ENCODE peak calls at places on chromosome 16, in six cellular contexts. One of them, this sample, is unnamed.
A peak's percentile ranks its signal among the peaks of the same experiment; 100 is the strongest.

GRCh38 chr16:52581530-52581929 is 34.6 kb upstream of the TOX3 start:
- DNase-seq in Daoy: no peak
- DNase-seq in coronary artery: no peak
- DNase-seq in natural killer cell treated with Interleukin-12 subunit alpha and Interleukin-12 subunit beta and Interleukin-15 and Interleukin-18, amount 100 ng/mL, for 72 hours: no peak
- DNase-seq in fibroblast of lung: no peak
- DNase-seq in H9: no peak
- DNase-seq in this sample: no peak

GRCh38 chr16:89442588-89442987 is 47.8 kb downstream of the ANKRD11 start:
- DNase-seq in Daoy: no peak
- DNase-seq in coronary artery: no peak
- DNase-seq in natural killer cell treated with Interleukin-12 subunit alpha and Interleukin-12 subunit beta and Interleukin-15 and Interleukin-18, amount 100 ng/mL, for 72 hours: no peak
- DNase-seq in fibroblast of lung: no peak
- DNase-seq in H9: no peak
- DNase-seq in this sample: no peak

GRCh38 chr16:22214893-22215292 is 8.8 kb downstream of the EEF2K start:
- DNase-seq in Daoy: no peak
- DNase-seq in coronary artery: no peak
- DNase-seq in natural killer cell treated with Interleukin-12 subunit alpha and Interleukin-12 subunit beta and Interleukin-15 and Interleukin-18, amount 100 ng/mL, for 72 hours: no peak
- DNase-seq in fibroblast of lung: no peak
- DNase-seq in H9: no peak
- DNase-seq in this sample: no peak

GRCh38 chr16:68892898-68893297 is 49.6 kb downstream of the TANGO6 start:
- DNase-seq in Daoy: no peak
- DNase-seq in coronary artery: no peak
- DNase-seq in natural killer cell treated with Interleukin-12 subunit alpha and Interleukin-12 subunit beta and Interleukin-15 and Interleukin-18, amount 100 ng/mL, for 72 hours: no peak
- DNase-seq in fibroblast of lung: no peak
- DNase-seq in H9: no peak
- DNase-seq in this sample: no peak

GRCh38 chr16:83947642-83948234 is 5.3 kb upstream of the OSGIN1 start:
- DNase-seq in Daoy: no peak
- DNase-seq in coronary artery: no peak
- DNase-seq in natural killer cell treated with Interleukin-12 subunit alpha and Interleukin-12 subunit beta and Interleukin-15 and Interleukin-18, amount 100 ng/mL, for 72 hours: no peak
- DNase-seq in fibroblast of lung: no peak
- DNase-seq in H9: no peak
- DNase-seq in this sample: no peak

GRCh38 chr16:1781254-1781653 is 1.1 kb downstream of the SPSB3 start:
- DNase-seq in Daoy: no peak
- DNase-seq in coronary artery: no peak
- DNase-seq in natural killer cell treated with Interleukin-12 subunit alpha and Interleukin-12 subunit beta and Interleukin-15 and Interleukin-18, amount 100 ng/mL, for 72 hours: no peak
- DNase-seq in fibroblast of lung: no peak
- DNase-seq in H9: no peak
- DNase-seq in this sample: no peak

GRCh38 chr16:84482951-84483881 is 21.2 kb downstream of the MEAK7 start:
- DNase-seq in Daoy: no peak
- DNase-seq in coronary artery: peak; percentile 62
- DNase-seq in natural killer cell treated with Interleukin-12 subunit alpha and Interleukin-12 subunit beta and Interleukin-15 and Interleukin-18, amount 100 ng/mL, for 72 hours: peak; percentile 37
- DNase-seq in fibroblast of lung: no peak
- DNase-seq in H9: no peak
- DNase-seq in this sample: no peak

GRCh38 chr16:81070979-81071378 is 6.1 kb downstream of the C16orf46 start:
- DNase-seq in Daoy: no peak
- DNase-seq in coronary artery: no peak
- DNase-seq in natural killer cell treated with Interleukin-12 subunit alpha and Interleukin-12 subunit beta and Interleukin-15 and Interleukin-18, amount 100 ng/mL, for 72 hours: no peak
- DNase-seq in fibroblast of lung: no peak
- DNase-seq in H9: no peak
- DNase-seq in this sample: no peak

GRCh38 chr16:57372372-57373116 is at the start of gene CX3CL1:
- DNase-seq in Daoy: peak; percentile 64
- DNase-seq in coronary artery: no peak
- DNase-seq in natural killer cell treated with Interleukin-12 subunit alpha and Interleukin-12 subunit beta and Interleukin-15 and Interleukin-18, amount 100 ng/mL, for 72 hours: peak; percentile 49
- DNase-seq in fibroblast of lung: no peak
- DNase-seq in H9: peak; percentile 86
- DNase-seq in this sample: no peak

GRCh38 chr16:10521681-10522274 is 58.6 kb downstream of the EMP2 start:
- DNase-seq in Daoy: peak; percentile 58
- DNase-seq in coronary artery: no peak
- DNase-seq in natural killer cell treated with Interleukin-12 subunit alpha and Interleukin-12 subunit beta and Interleukin-15 and Interleukin-18, amount 100 ng/mL, for 72 hours: peak; percentile 63
- DNase-seq in fibroblast of lung: peak; percentile 67
- DNase-seq in H9: peak; percentile 61
- DNase-seq in this sample: no peak

GRCh38 chr16:49615606-49616005 is 240.3 kb downstream of the ZNF423 start:
- DNase-seq in Daoy: no peak
- DNase-seq in coronary artery: peak; percentile 62
- DNase-seq in natural killer cell treated with Interleukin-12 subunit alpha and Interleukin-12 subunit beta and Interleukin-15 and Interleukin-18, amount 100 ng/mL, for 72 hours: peak; percentile 51
- DNase-seq in fibroblast of lung: no peak
- DNase-seq in H9: peak; percentile 15
- DNase-seq in this sample: no peak

GRCh38 chr16:55047903-55048497 is 117.3 kb downstream of the IRX5 start:
- DNase-seq in Daoy: no peak
- DNase-seq in coronary artery: peak; percentile 40
- DNase-seq in natural killer cell treated with Interleukin-12 subunit alpha and Interleukin-12 subunit beta and Interleukin-15 and Interleukin-18, amount 100 ng/mL, for 72 hours: no peak
- DNase-seq in fibroblast of lung: no peak
- DNase-seq in H9: no peak
- DNase-seq in this sample: no peak

GRCh38 chr16:12327971-12328726 is 351.6 kb downstream of the SNX29 start:
- DNase-seq in Daoy: no peak
- DNase-seq in coronary artery: no peak
- DNase-seq in natural killer cell treated with Interleukin-12 subunit alpha and Interleukin-12 subunit beta and Interleukin-15 and Interleukin-18, amount 100 ng/mL, for 72 hours: no peak
- DNase-seq in fibroblast of lung: no peak
- DNase-seq in H9: no peak
- DNase-seq in this sample: no peak

GRCh38 chr16:79698341-79698753 is 97.8 kb upstream of the MAF start:
- DNase-seq in Daoy: no peak
- DNase-seq in coronary artery: no peak
- DNase-seq in natural killer cell treated with Interleukin-12 subunit alpha and Interleukin-12 subunit beta and Interleukin-15 and Interleukin-18, amount 100 ng/mL, for 72 hours: no peak
- DNase-seq in fibroblast of lung: peak; percentile 98
- DNase-seq in H9: no peak
- DNase-seq in this sample: no peak

GRCh38 chr16:15816228-15816627 is 40.6 kb downstream of the MYH11 start:
- DNase-seq in Daoy: no peak
- DNase-seq in coronary artery: no peak
- DNase-seq in natural killer cell treated with Interleukin-12 subunit alpha and Interleukin-12 subunit beta and Interleukin-15 and Interleukin-18, amount 100 ng/mL, for 72 hours: no peak
- DNase-seq in fibroblast of lung: no peak
- DNase-seq in H9: no peak
- DNase-seq in this sample: no peak

GRCh38 chr16:27175888-27176287 is 27.4 kb upstream of the KDM8 start:
- DNase-seq in Daoy: no peak
- DNase-seq in coronary artery: no peak
- DNase-seq in natural killer cell treated with Interleukin-12 subunit alpha and Interleukin-12 subunit beta and Interleukin-15 and Interleukin-18, amount 100 ng/mL, for 72 hours: no peak
- DNase-seq in fibroblast of lung: no peak
- DNase-seq in H9: no peak
- DNase-seq in this sample: no peak

GRCh38 chr16:83470406-83470805 is 337.4 kb upstream of the HSBP1 start:
- DNase-seq in Daoy: peak; percentile 20
- DNase-seq in coronary artery: no peak
- DNase-seq in natural killer cell treated with Interleukin-12 subunit alpha and Interleukin-12 subunit beta and Interleukin-15 and Interleukin-18, amount 100 ng/mL, for 72 hours: no peak
- DNase-seq in fibroblast of lung: no peak
- DNase-seq in H9: peak; percentile 1
- DNase-seq in this sample: peak; percentile 28

GRCh38 chr16:1572664-1573063 is 39.2 kb downstream of the TMEM204 start:
- DNase-seq in Daoy: no peak
- DNase-seq in coronary artery: no peak
- DNase-seq in natural killer cell treated with Interleukin-12 subunit alpha and Interleukin-12 subunit beta and Interleukin-15 and Interleukin-18, amount 100 ng/mL, for 72 hours: no peak
- DNase-seq in fibroblast of lung: no peak
- DNase-seq in H9: no peak
- DNase-seq in this sample: no peak

GRCh38 chr16:57620316-57621231 is 7.9 kb upstream of the ADGRG1 start:
- DNase-seq in Daoy: no peak
- DNase-seq in coronary artery: no peak
- DNase-seq in natural killer cell treated with Interleukin-12 subunit alpha and Interleukin-12 subunit beta and Interleukin-15 and Interleukin-18, amount 100 ng/mL, for 72 hours: peak; percentile 48
- DNase-seq in fibroblast of lung: no peak
- DNase-seq in H9: no peak
- DNase-seq in this sample: no peak

GRCh38 chr16:69448470-69449193 is 24.2 kb downstream of the CYB5B start:
- DNase-seq in Daoy: no peak
- DNase-seq in coronary artery: no peak
- DNase-seq in natural killer cell treated with Interleukin-12 subunit alpha and Interleukin-12 subunit beta and Interleukin-15 and Interleukin-18, amount 100 ng/mL, for 72 hours: no peak
- DNase-seq in fibroblast of lung: peak; percentile 79
- DNase-seq in H9: no peak
- DNase-seq in this sample: peak; percentile 56

GRCh38 chr16:11072420-11073153 is 128.2 kb downstream of the CLEC16A start:
- DNase-seq in Daoy: peak; percentile 47
- DNase-seq in coronary artery: no peak
- DNase-seq in natural killer cell treated with Interleukin-12 subunit alpha and Interleukin-12 subunit beta and Interleukin-15 and Interleukin-18, amount 100 ng/mL, for 72 hours: no peak
- DNase-seq in fibroblast of lung: peak; percentile 31
- DNase-seq in H9: no peak
- DNase-seq in this sample: no peak

GRCh38 chr16:17420821-17421220 is 49.9 kb downstream of the XYLT1 start:
- DNase-seq in Daoy: no peak
- DNase-seq in coronary artery: no peak
- DNase-seq in natural killer cell treated with Interleukin-12 subunit alpha and Interleukin-12 subunit beta and Interleukin-15 and Interleukin-18, amount 100 ng/mL, for 72 hours: no peak
- DNase-seq in fibroblast of lung: no peak
- DNase-seq in H9: no peak
- DNase-seq in this sample: no peak

GRCh38 chr16:57537596-57538234 is 1.3 kb upstream of the CCDC102A start:
- DNase-seq in Daoy: no peak
- DNase-seq in coronary artery: no peak
- DNase-seq in natural killer cell treated with Interleukin-12 subunit alpha and Interleukin-12 subunit beta and Interleukin-15 and Interleukin-18, amount 100 ng/mL, for 72 hours: no peak
- DNase-seq in fibroblast of lung: no peak
- DNase-seq in H9: peak; percentile 21
- DNase-seq in this sample: no peak

GRCh38 chr16:17529982-17530760 is 59.4 kb upstream of the XYLT1 start:
- DNase-seq in Daoy: no peak
- DNase-seq in coronary artery: no peak
- DNase-seq in natural killer cell treated with Interleukin-12 subunit alpha and Interleukin-12 subunit beta and Interleukin-15 and Interleukin-18, amount 100 ng/mL, for 72 hours: no peak
- DNase-seq in fibroblast of lung: no peak
- DNase-seq in H9: no peak
- DNase-seq in this sample: no peak

GRCh38 chr16:86286991-86287640 is 223.2 kb upstream of the FOXF1 start:
- DNase-seq in Daoy: no peak
- DNase-seq in coronary artery: no peak
- DNase-seq in natural killer cell treated with Interleukin-12 subunit alpha and Interleukin-12 subunit beta and Interleukin-15 and Interleukin-18, amount 100 ng/mL, for 72 hours: no peak
- DNase-seq in fibroblast of lung: no peak
- DNase-seq in H9: peak; percentile 62
- DNase-seq in this sample: no peak

GRCh38 chr16:69176033-69176780 is 10.8 kb upstream of the SNTB2 start:
- DNase-seq in Daoy: peak; percentile 11
- DNase-seq in coronary artery: no peak
- DNase-seq in natural killer cell treated with Interleukin-12 subunit alpha and Interleukin-12 subunit beta and Interleukin-15 and Interleukin-18, amount 100 ng/mL, for 72 hours: no peak
- DNase-seq in fibroblast of lung: peak; percentile 78
- DNase-seq in H9: no peak
- DNase-seq in this sample: no peak

GRCh38 chr16:27285676-27286196 is 17.2 kb upstream of the NSMCE1 start:
- DNase-seq in Daoy: no peak
- DNase-seq in coronary artery: no peak
- DNase-seq in natural killer cell treated with Interleukin-12 subunit alpha and Interleukin-12 subunit beta and Interleukin-15 and Interleukin-18, amount 100 ng/mL, for 72 hours: no peak
- DNase-seq in fibroblast of lung: no peak
- DNase-seq in H9: no peak
- DNase-seq in this sample: no peak

GRCh38 chr16:69494993-69495392 is 70.6 kb downstream of the CYB5B start:
- DNase-seq in Daoy: peak; percentile 8
- DNase-seq in coronary artery: no peak
- DNase-seq in natural killer cell treated with Interleukin-12 subunit alpha and Interleukin-12 subunit beta and Interleukin-15 and Interleukin-18, amount 100 ng/mL, for 72 hours: peak; percentile 74
- DNase-seq in fibroblast of lung: peak; percentile 16
- DNase-seq in H9: peak; percentile 74
- DNase-seq in this sample: no peak

GRCh38 chr16:13402601-13403000 is 501.2 kb downstream of the SHISA9 start:
- DNase-seq in Daoy: no peak
- DNase-seq in coronary artery: no peak
- DNase-seq in natural killer cell treated with Interleukin-12 subunit alpha and Interleukin-12 subunit beta and Interleukin-15 and Interleukin-18, amount 100 ng/mL, for 72 hours: no peak
- DNase-seq in fibroblast of lung: no peak
- DNase-seq in H9: no peak
- DNase-seq in this sample: no peak

GRCh38 chr16:28181557-28181914 is 30.2 kb downstream of the XPO6 start:
- DNase-seq in Daoy: peak; percentile 84
- DNase-seq in coronary artery: no peak
- DNase-seq in natural killer cell treated with Interleukin-12 subunit alpha and Interleukin-12 subunit beta and Interleukin-15 and Interleukin-18, amount 100 ng/mL, for 72 hours: no peak
- DNase-seq in fibroblast of lung: peak; percentile 93
- DNase-seq in H9: no peak
- DNase-seq in this sample: peak; percentile 88

GRCh38 chr16:66915041-66915440 is 3.6 kb downstream of the CDH16 start:
- DNase-seq in Daoy: no peak
- DNase-seq in coronary artery: no peak
- DNase-seq in natural killer cell treated with Interleukin-12 subunit alpha and Interleukin-12 subunit beta and Interleukin-15 and Interleukin-18, amount 100 ng/mL, for 72 hours: no peak
- DNase-seq in fibroblast of lung: no peak
- DNase-seq in H9: no peak
- DNase-seq in this sample: no peak

GRCh38 chr16:22050963-22051362 is 41.4 kb upstream of the VWA3A start:
- DNase-seq in Daoy: no peak
- DNase-seq in coronary artery: no peak
- DNase-seq in natural killer cell treated with Interleukin-12 subunit alpha and Interleukin-12 subunit beta and Interleukin-15 and Interleukin-18, amount 100 ng/mL, for 72 hours: no peak
- DNase-seq in fibroblast of lung: no peak
- DNase-seq in H9: no peak
- DNase-seq in this sample: no peak

GRCh38 chr16:11094075-11094593 is 149.8 kb downstream of the CLEC16A start:
- DNase-seq in Daoy: peak; percentile 61
- DNase-seq in coronary artery: no peak
- DNase-seq in natural killer cell treated with Interleukin-12 subunit alpha and Interleukin-12 subunit beta and Interleukin-15 and Interleukin-18, amount 100 ng/mL, for 72 hours: peak; percentile 76
- DNase-seq in fibroblast of lung: peak; percentile 90
- DNase-seq in H9: no peak
- DNase-seq in this sample: no peak

GRCh38 chr16:68520649-68521086 is 18.4 kb upstream of the ZFP90 start:
- DNase-seq in Daoy: peak; percentile 71
- DNase-seq in coronary artery: peak; percentile 86
- DNase-seq in natural killer cell treated with Interleukin-12 subunit alpha and Interleukin-12 subunit beta and Interleukin-15 and Interleukin-18, amount 100 ng/mL, for 72 hours: peak; percentile 90
- DNase-seq in fibroblast of lung: peak; percentile 71
- DNase-seq in H9: peak; percentile 96
- DNase-seq in this sample: no peak

GRCh38 chr16:24688359-24688758 is 41.1 kb upstream of the TNRC6A start:
- DNase-seq in Daoy: no peak
- DNase-seq in coronary artery: no peak
- DNase-seq in natural killer cell treated with Interleukin-12 subunit alpha and Interleukin-12 subunit beta and Interleukin-15 and Interleukin-18, amount 100 ng/mL, for 72 hours: no peak
- DNase-seq in fibroblast of lung: no peak
- DNase-seq in H9: no peak
- DNase-seq in this sample: no peak

GRCh38 chr16:52597073-52597771 is 50.3 kb upstream of the TOX3 start:
- DNase-seq in Daoy: no peak
- DNase-seq in coronary artery: no peak
- DNase-seq in natural killer cell treated with Interleukin-12 subunit alpha and Interleukin-12 subunit beta and Interleukin-15 and Interleukin-18, amount 100 ng/mL, for 72 hours: no peak
- DNase-seq in fibroblast of lung: no peak
- DNase-seq in H9: no peak
- DNase-seq in this sample: no peak

GRCh38 chr16:56012479-56012811 is 137.3 kb upstream of the CES5A start:
- DNase-seq in Daoy: no peak
- DNase-seq in coronary artery: no peak
- DNase-seq in natural killer cell treated with Interleukin-12 subunit alpha and Interleukin-12 subunit beta and Interleukin-15 and Interleukin-18, amount 100 ng/mL, for 72 hours: no peak
- DNase-seq in fibroblast of lung: no peak
- DNase-seq in H9: no peak
- DNase-seq in this sample: no peak

GRCh38 chr16:80899804-80900592 is 95.6 kb upstream of the CDYL2 start:
- DNase-seq in Daoy: peak; percentile 92
- DNase-seq in coronary artery: peak; percentile 96
- DNase-seq in natural killer cell treated with Interleukin-12 subunit alpha and Interleukin-12 subunit beta and Interleukin-15 and Interleukin-18, amount 100 ng/mL, for 72 hours: no peak
- DNase-seq in fibroblast of lung: peak; percentile 86
- DNase-seq in H9: no peak
- DNase-seq in this sample: no peak

This sample was measured in AG04449.